ENCODE peak calls at places on chromosomes 5 and 9, in six cellular contexts. One of them, this sample, is unnamed.

GRCh38 chr5:93587919-93588585 is 5.0 kb downstream of the NR2F1 start:
- DNase-seq in CD8-positive, alpha-beta T cell: peak; percentile 47
- DNase-seq in HCT116: no peak
- DNase-seq in thoracic aorta: no peak
- DNase-seq in left ventricle myocardium inferior: no peak
- DNase-seq in SK-N-SH: peak; percentile 27
- DNase-seq in this sample: no peak

GRCh38 chr9:7871977-7872730 is 72.6 kb upstream of the DMAC1 start:
- DNase-seq in CD8-positive, alpha-beta T cell: no peak
- DNase-seq in thoracic aorta: no peak
- DNase-seq in left ventricle myocardium inferior: no peak
- DNase-seq in HCT116: no peak
- DNase-seq in SK-N-SH: no peak
- DNase-seq in this sample: no peak

GRCh38 chr9:2838356-2838983 is 5.4 kb downstream of the PUM3 start:
- DNase-seq in SK-N-SH: no peak
- DNase-seq in CD8-positive, alpha-beta T cell: no peak
- DNase-seq in thoracic aorta: no peak
- DNase-seq in HCT116: no peak
- DNase-seq in left ventricle myocardium inferior: no peak
- DNase-seq in this sample: no peak

GRCh38 chr9:118577121-118577520 is 792.1 kb downstream of the BRINP1 start:
- DNase-seq in CD8-positive, alpha-beta T cell: no peak
- DNase-seq in HCT116: no peak
- DNase-seq in left ventricle myocardium inferior: no peak
- DNase-seq in SK-N-SH: no peak
- DNase-seq in thoracic aorta: no peak
- DNase-seq in this sample: no peak

GRCh38 chr9:98866435-98867108 is 59.1 kb downstream of the GALNT12 start:
- DNase-seq in thoracic aorta: no peak
- DNase-seq in left ventricle myocardium inferior: no peak
- DNase-seq in SK-N-SH: no peak
- DNase-seq in CD8-positive, alpha-beta T cell: no peak
- DNase-seq in HCT116: no peak
- DNase-seq in this sample: no peak

GRCh38 chr5:155046591-155046990 is 33.0 kb downstream of the KIF4B start:
- DNase-seq in SK-N-SH: no peak
- DNase-seq in thoracic aorta: no peak
- DNase-seq in left ventricle myocardium inferior: no peak
- DNase-seq in HCT116: no peak
- DNase-seq in CD8-positive, alpha-beta T cell: no peak
- DNase-seq in this sample: no peak

GRCh38 chr5:61575103-61575502 is 243.0 kb downstream of the ZSWIM6 start:
- DNase-seq in CD8-positive, alpha-beta T cell: no peak
- DNase-seq in thoracic aorta: no peak
- DNase-seq in HCT116: no peak
- DNase-seq in left ventricle myocardium inferior: no peak
- DNase-seq in SK-N-SH: peak; percentile 72
- DNase-seq in this sample: no peak

GRCh38 chr5:80804332-80804731 is 149.5 kb upstream of the DHFR start:
- DNase-seq in HCT116: no peak
- DNase-seq in SK-N-SH: no peak
- DNase-seq in thoracic aorta: no peak
- DNase-seq in left ventricle myocardium inferior: no peak
- DNase-seq in CD8-positive, alpha-beta T cell: no peak
- DNase-seq in this sample: no peak

GRCh38 chr9:99433555-99433954 is 211.5 kb downstream of the SEC61B start:
- DNase-seq in CD8-positive, alpha-beta T cell: peak; percentile 63
- DNase-seq in SK-N-SH: no peak
- DNase-seq in left ventricle myocardium inferior: no peak
- DNase-seq in thoracic aorta: peak; percentile 12
- DNase-seq in HCT116: peak; percentile 60
- DNase-seq in this sample: no peak

GRCh38 chr9:1916676-1917075 is 98.5 kb upstream of the SMARCA2 start:
- DNase-seq in HCT116: no peak
- DNase-seq in CD8-positive, alpha-beta T cell: no peak
- DNase-seq in left ventricle myocardium inferior: no peak
- DNase-seq in SK-N-SH: no peak
- DNase-seq in thoracic aorta: no peak
- DNase-seq in this sample: no peak

GRCh38 chr9:68509689-68510088 is 31.0 kb downstream of the TMEM252 start:
- DNase-seq in CD8-positive, alpha-beta T cell: no peak
- DNase-seq in left ventricle myocardium inferior: no peak
- DNase-seq in HCT116: no peak
- DNase-seq in thoracic aorta: no peak
- DNase-seq in SK-N-SH: no peak
- DNase-seq in this sample: no peak

GRCh38 chr9:68507098-68507795 is 33.4 kb downstream of the TMEM252 start:
- DNase-seq in left ventricle myocardium inferior: no peak
- DNase-seq in HCT116: peak; percentile 23
- DNase-seq in SK-N-SH: peak; percentile 17
- DNase-seq in CD8-positive, alpha-beta T cell: no peak
- DNase-seq in thoracic aorta: no peak
- DNase-seq in this sample: no peak

GRCh38 chr9:68508547-68508946 is 32.1 kb downstream of the TMEM252 start:
- DNase-seq in CD8-positive, alpha-beta T cell: no peak
- DNase-seq in thoracic aorta: no peak
- DNase-seq in left ventricle myocardium inferior: no peak
- DNase-seq in HCT116: no peak
- DNase-seq in SK-N-SH: no peak
- DNase-seq in this sample: no peak

GRCh38 chr9:68505681-68506409 is 34.8 kb downstream of the TMEM252 start:
- DNase-seq in HCT116: no peak
- DNase-seq in SK-N-SH: no peak
- DNase-seq in left ventricle myocardium inferior: no peak
- DNase-seq in thoracic aorta: no peak
- DNase-seq in CD8-positive, alpha-beta T cell: no peak
- DNase-seq in this sample: no peak

DNA sequence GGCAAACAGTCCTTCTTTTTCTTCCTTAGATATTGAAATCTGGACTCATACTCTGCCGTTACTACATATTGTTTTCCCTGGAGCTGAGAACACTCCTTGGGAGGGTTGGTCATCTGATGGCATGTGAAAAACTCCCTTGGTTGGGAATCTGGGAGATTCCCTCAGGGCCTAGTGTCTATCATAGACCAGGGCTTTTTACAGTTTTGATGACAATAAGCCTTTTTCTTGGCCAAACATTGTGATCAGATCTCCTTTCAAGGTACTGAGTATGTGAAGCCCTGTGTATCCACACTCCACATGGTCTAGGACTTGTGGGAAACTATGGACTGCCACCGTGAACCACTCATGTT is 32.9 kb downstream of the TMEM252 start:
- DNase-seq in thoracic aorta: no peak
- DNase-seq in left ventricle myocardium inferior: no peak
- DNase-seq in HCT116: no peak
- DNase-seq in SK-N-SH: no peak
- DNase-seq in CD8-positive, alpha-beta T cell: no peak
- DNase-seq in this sample: no peak
- TF ChIP-seq CTCF in thoracic aorta: no peak
- TF ChIP-seq CTCF in left ventricle myocardium inferior: no peak
- TF ChIP-seq CTCF in HCT116: no peak
- TF ChIP-seq CTCF in SK-N-SH: no peak
- TF ChIP-seq CTCF in CD8-positive, alpha-beta T cell: no peak
- TF ChIP-seq CTCF in this sample: no peak

GRCh38 chr5:54083851-54084250 is 226.5 kb downstream of the ARL15 start:
- DNase-seq in thoracic aorta: no peak
- DNase-seq in CD8-positive, alpha-beta T cell: no peak
- DNase-seq in SK-N-SH: no peak
- DNase-seq in left ventricle myocardium inferior: no peak
- DNase-seq in HCT116: no peak
- DNase-seq in this sample: no peak

GRCh38 chr5:54090495-54091084 is 219.8 kb downstream of the ARL15 start:
- DNase-seq in thoracic aorta: no peak
- DNase-seq in left ventricle myocardium inferior: no peak
- DNase-seq in CD8-positive, alpha-beta T cell: no peak
- DNase-seq in HCT116: peak; percentile 15
- DNase-seq in SK-N-SH: no peak
- DNase-seq in this sample: no peak

GRCh38 chr5:54091416-54092130 is 218.8 kb downstream of the ARL15 start:
- DNase-seq in HCT116: no peak
- DNase-seq in thoracic aorta: no peak
- DNase-seq in CD8-positive, alpha-beta T cell: no peak
- DNase-seq in left ventricle myocardium inferior: peak; percentile 30
- DNase-seq in SK-N-SH: no peak
- DNase-seq in this sample: no peak

GRCh38 chr5:54088081-54088480 is 222.3 kb downstream of the ARL15 start:
- DNase-seq in thoracic aorta: no peak
- DNase-seq in CD8-positive, alpha-beta T cell: no peak
- DNase-seq in left ventricle myocardium inferior: no peak
- DNase-seq in SK-N-SH: no peak
- DNase-seq in HCT116: no peak
- DNase-seq in this sample: no peak

GRCh38 chr5:54087436-54087835 is 222.9 kb downstream of the ARL15 start:
- DNase-seq in CD8-positive, alpha-beta T cell: no peak
- DNase-seq in thoracic aorta: no peak
- DNase-seq in left ventricle myocardium inferior: no peak
- DNase-seq in HCT116: no peak
- DNase-seq in SK-N-SH: no peak
- DNase-seq in this sample: no peak
- H3K4me3 ChIP-seq in CD8-positive, alpha-beta T cell: no peak overlapping the region
- H3K4me3 ChIP-seq in thoracic aorta: no peak overlapping the region
- H3K4me3 ChIP-seq in left ventricle myocardium inferior: no peak overlapping the region
- H3K4me3 ChIP-seq in HCT116: no peak overlapping the region
- H3K4me3 ChIP-seq in SK-N-SH: no peak overlapping the region
- H3K4me3 ChIP-seq in this sample: no peak overlapping the region

DNA sequence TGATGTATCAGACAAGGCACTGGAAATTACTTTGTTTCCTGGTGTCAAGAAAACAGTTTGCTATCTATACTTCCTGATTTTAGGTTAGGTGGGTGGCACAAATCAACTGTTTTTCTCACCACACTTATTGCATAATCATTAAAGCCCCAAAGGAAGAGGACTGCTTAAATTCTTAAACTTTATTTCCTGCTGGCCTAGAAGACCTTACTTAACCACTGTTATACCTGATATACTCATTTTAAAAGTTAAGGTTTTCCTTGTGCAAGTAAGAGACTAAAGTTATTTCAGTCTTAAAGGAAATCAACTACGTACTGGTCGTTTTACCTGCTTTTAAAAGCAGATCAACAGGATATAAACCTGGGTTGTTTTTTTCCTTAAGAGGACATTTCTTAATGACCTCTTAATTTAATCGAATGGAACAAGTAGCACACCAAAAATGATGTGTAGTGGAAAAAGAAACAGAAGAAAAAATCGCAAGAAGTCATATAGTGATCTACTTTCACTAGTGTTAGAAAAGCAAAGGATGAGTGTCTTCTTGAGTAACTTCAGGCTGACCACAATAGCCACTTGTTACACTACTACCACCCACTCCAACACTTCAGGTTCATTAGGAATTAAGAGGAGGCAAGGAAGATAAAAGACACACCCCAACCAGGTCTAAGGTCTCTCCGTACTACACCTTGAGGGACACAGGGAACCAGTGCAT is 971 bp downstream of the CLINT1 start:
- DNase-seq in SK-N-SH: no peak
- DNase-seq in CD8-positive, alpha-beta T cell: no peak
- DNase-seq in left ventricle myocardium inferior: no peak
- DNase-seq in HCT116: no peak
- DNase-seq in thoracic aorta: no peak
- DNase-seq in this sample: no peak
- H3K4me1 ChIP-seq in SK-N-SH: peaks cover 8% of the 10 kb centered on the region
- H3K4me1 ChIP-seq in CD8-positive, alpha-beta T cell: peaks cover 34% of the 10 kb centered on the region
- H3K4me1 ChIP-seq in left ventricle myocardium inferior: peaks cover 55% of the 10 kb centered on the region
- H3K4me1 ChIP-seq in HCT116: peaks cover 14% of the 10 kb centered on the region
- H3K4me1 ChIP-seq in thoracic aorta: peaks cover 21% of the 10 kb centered on the region
- H3K4me1 ChIP-seq in this sample: peaks cover 4% of the 10 kb centered on the region

DNA sequence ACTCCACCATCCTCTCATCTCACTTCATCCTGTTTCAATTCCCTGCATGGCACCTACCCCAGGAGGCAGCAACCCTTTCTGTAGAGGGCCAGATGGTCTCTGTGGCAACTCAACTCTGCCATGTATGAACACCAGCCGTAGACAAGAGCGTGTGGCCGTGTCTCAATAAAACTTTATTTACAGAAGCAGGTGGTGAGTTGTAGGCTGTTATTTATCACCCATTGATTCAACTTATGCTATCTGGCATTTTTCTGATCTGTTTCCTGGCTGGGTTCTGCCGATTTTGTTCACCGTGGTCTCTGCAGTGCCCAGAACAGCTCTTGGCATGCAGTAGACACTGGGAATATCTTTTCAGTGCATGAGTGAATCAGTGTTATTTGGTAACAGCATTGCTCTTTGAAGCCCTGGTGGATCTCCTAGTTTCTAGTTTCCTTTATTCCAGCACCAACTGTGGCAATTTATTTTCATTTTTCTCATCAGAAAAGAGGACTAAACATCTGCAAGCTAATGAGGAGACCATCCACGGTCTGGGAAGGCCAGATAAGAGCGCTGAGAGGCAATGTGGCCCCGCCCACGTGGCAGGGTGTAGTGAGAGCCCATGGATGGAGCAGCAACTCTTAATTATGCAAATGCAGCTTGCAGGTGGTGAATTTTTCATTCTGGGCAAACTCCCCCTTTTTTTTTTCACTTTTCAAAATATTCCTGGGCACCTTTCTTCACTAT is 77.9 kb downstream of the CTSL start:
- DNase-seq in HCT116: no peak
- DNase-seq in left ventricle myocardium inferior: no peak
- DNase-seq in CD8-positive, alpha-beta T cell: no peak
- DNase-seq in thoracic aorta: no peak
- DNase-seq in SK-N-SH: no peak
- DNase-seq in this sample: no peak
- TF ChIP-seq CTCF in HCT116: no peak
- TF ChIP-seq CTCF in left ventricle myocardium inferior: no peak
- TF ChIP-seq CTCF in CD8-positive, alpha-beta T cell: no peak
- TF ChIP-seq CTCF in thoracic aorta: no peak
- TF ChIP-seq CTCF in SK-N-SH: no peak
- TF ChIP-seq CTCF in this sample: no peak

DNA sequence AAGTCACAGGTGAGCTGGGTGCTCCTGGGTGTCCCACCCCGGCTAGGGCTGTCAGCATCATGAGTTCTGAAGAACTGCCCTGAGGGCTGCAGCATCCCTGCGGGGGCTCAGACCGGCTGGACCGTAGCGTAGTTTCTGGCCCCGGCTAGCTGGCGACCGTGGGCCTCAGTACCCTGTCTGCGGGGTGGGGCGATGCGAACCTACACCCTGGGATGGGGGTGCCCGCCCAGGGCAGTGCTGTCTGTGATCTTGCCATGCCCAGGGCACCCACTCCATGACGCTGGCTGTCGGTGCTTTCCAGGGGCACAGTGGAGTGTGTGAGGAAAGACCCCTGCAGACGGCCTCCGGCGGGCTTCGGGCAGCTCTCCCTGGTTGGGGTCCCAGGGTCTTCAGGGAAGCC is 66.5 kb upstream of the IRX4 start:
- DNase-seq in SK-N-SH: no peak
- DNase-seq in HCT116: no peak
- DNase-seq in thoracic aorta: no peak
- DNase-seq in left ventricle myocardium inferior: no peak
- DNase-seq in CD8-positive, alpha-beta T cell: no peak
- DNase-seq in this sample: no peak
- H3K4me3 ChIP-seq in SK-N-SH: no peak overlapping the region
- H3K4me3 ChIP-seq in HCT116: no peak overlapping the region
- H3K4me3 ChIP-seq in thoracic aorta: no peak overlapping the region
- H3K4me3 ChIP-seq in left ventricle myocardium inferior: peak overlapping the region; percentile 57
- H3K4me3 ChIP-seq in CD8-positive, alpha-beta T cell: no peak overlapping the region
- H3K4me3 ChIP-seq in this sample: no peak overlapping the region

DNA sequence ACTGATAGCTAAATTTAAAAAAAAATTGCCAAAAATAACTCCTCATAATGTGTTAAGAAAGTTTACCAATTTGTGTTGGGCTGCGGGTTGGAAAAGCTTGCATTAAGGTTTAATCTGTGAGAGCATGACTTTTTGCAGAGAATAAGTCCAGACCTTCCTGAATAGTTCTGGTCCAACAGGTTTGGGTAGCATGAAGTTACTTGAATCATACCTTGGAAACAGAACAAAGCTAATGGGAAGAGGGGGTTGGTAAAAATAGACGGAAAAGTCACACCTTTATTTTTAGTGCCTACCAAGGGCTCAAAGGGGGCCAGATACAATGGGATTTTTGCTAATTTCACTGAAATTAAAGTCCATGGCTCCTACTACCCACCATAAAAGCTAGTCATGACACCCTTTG is 17.1 kb upstream of the MATR3 start:
- DNase-seq in SK-N-SH: no peak
- DNase-seq in thoracic aorta: no peak
- DNase-seq in HCT116: no peak
- DNase-seq in CD8-positive, alpha-beta T cell: no peak
- DNase-seq in left ventricle myocardium inferior: no peak
- DNase-seq in this sample: no peak
- H3K4me1 ChIP-seq in SK-N-SH: peaks cover 20% of the 10 kb centered on the region
- H3K4me1 ChIP-seq in thoracic aorta: peaks cover 10% of the 10 kb centered on the region
- H3K4me1 ChIP-seq in HCT116: peaks cover 59% of the 10 kb centered on the region
- H3K4me1 ChIP-seq in CD8-positive, alpha-beta T cell: peaks cover 36% of the 10 kb centered on the region
- H3K4me1 ChIP-seq in left ventricle myocardium inferior: peaks cover 61% of the 10 kb centered on the region
- H3K4me1 ChIP-seq in this sample: peaks cover 5% of the 10 kb centered on the region

This sample was measured in ovary.